ENCODE peak calls at places on chromosomes 7 and 10, in five cellular contexts. H is cardiac muscle cell, I is tibial nerve, N is transverse colon, L is aorta. S is an unnamed sample. For H3K36me3, the result is how much of the 10 kb centered on the place peaks cover.

GRCh38 chr10:123669901-123670300 is 3.7 kb downstream of the GPR26 start:
- DNase-seq in I (no peak), N (no peak), H (no peak), L (no peak), S (peak)

GRCh38 chr10:124725171-124725631 is 19.0 kb downstream of the FAM53B start:
- DNase-seq in I (no peak), H (no peak), N (no peak), L (no peak), S (no peak)

GRCh38 chr10:117007080-117007479 is 2.1 kb upstream of the SHTN1 start:
- DNase-seq in L (no peak), N (no peak), I (no peak), H (no peak), S (no peak)

GRCh38 chr7:109206196-109206595 is 636.5 kb downstream of the DNAJB9 start:
- DNase-seq in H (no peak), N (no peak), I (no peak), L (no peak), S (no peak)

GRCh38 chr7:135189221-135189662 is 18.7 kb upstream of the CYREN start:
- DNase-seq in H (no peak), I (no peak), L (peak), N (no peak), S (no peak)

GRCh38 chr7:155808551-155809331 is 3.5 kb downstream of the SHH start:
- DNase-seq in I (no peak), L (no peak), H (no peak), N (peak), S (no peak)

GRCh38 chr7:132561763-132562162 is 14.5 kb downstream of the PLXNA4 start:
- DNase-seq in I (no peak), L (no peak), N (no peak), H (no peak), S (no peak)

GRCh38 chr7:29622335-29623265 is 59.0 kb downstream of the PRR15 start:
- DNase-seq in I (no peak), H (no peak), L (no peak), N (no peak), S (peak)

GRCh38 chr10:79312601-79313187 is 34.6 kb upstream of the PPIF start:
- DNase-seq in L (no peak), I (no peak), N (no peak), H (no peak), S (no peak)

GRCh38 chr10:80518807-80519360 is 18.8 kb upstream of the SH2D4B start:
- DNase-seq in H (no peak), L (no peak), N (no peak), I (no peak), S (no peak)

GRCh38 chr10:68578945-68579344 is 18.8 kb downstream of the TET1 start:
- DNase-seq in H (no peak), N (no peak), I (no peak), L (no peak), S (no peak)

GRCh38 chr10:121662945-121663917 is 65.0 kb upstream of the FGFR2 start:
- DNase-seq in N (peak), H (peak), I (no peak), L (no peak), S (no peak)

GRCh38 chr10:22906767-22907166 is 21.1 kb upstream of the ARMC3 start:
- DNase-seq in H (no peak), N (no peak), I (no peak), L (no peak), S (no peak)

GRCh38 chr7:45872116-45873034 is 507 bp downstream of the CCDC201 start:
- DNase-seq in H (peak), L (no peak), N (no peak), I (no peak), S (no peak)

GRCh38 chr10:131475803-131476202 is 164.3 kb upstream of the TCERG1L start:
- DNase-seq in L (no peak), N (no peak), I (no peak), H (no peak), S (no peak)

GRCh38 chr10:36676321-36677169 is 448.9 kb upstream of the ANKRD30A start:
- DNase-seq in H (peak), I (no peak), L (no peak), N (no peak), S (peak)

GRCh38 chr10:24307696-24308476 is 98.9 kb downstream of the KIAA1217 start:
- DNase-seq in I (no peak), L (no peak), H (no peak), N (no peak), S (no peak)

GRCh38 chr10:14360951-14361350 is 30.2 kb upstream of the FRMD4A start:
- DNase-seq in I (no peak), L (no peak), H (no peak), N (no peak), S (no peak)

GRCh38 chr10:23191764-23192395 is at the start of gene PTF1A:
- DNase-seq in N (no peak), L (no peak), I (no peak), H (no peak), S (no peak)

GRCh38 chr7:90210925-90211324 is 615 bp upstream of the STEAP2 start:
- DNase-seq in N (no peak), L (no peak), H (peak), I (no peak), S (no peak)

GRCh38 chr7:234712-235553 is 42.6 kb downstream of the FAM20C start:
- DNase-seq in H (no peak), I (no peak), L (peak), N (peak), S (no peak)

GRCh38 chr10:63173468-63174227 is 40.5 kb downstream of the NRBF2 start:
- DNase-seq in L (no peak), I (no peak), H (no peak), N (no peak), S (no peak)

GRCh38 chr10:99536400-99537254 is 3.9 kb downstream of the NKX2-3 start:
- DNase-seq in N (peak), I (no peak), H (peak), L (no peak), S (no peak)

GRCh38 chr7:28955723-28956607 is 2.2 kb downstream of the TRIL start:
- DNase-seq in L (peak), N (peak), H (peak), I (peak), S (peak)

GRCh38 chr10:74051729-74052342 is 53.9 kb downstream of the VCL start:
- DNase-seq in N (no peak), L (no peak), I (no peak), H (no peak), S (no peak)

GRCh38 chr10:46525824-46526681 is 30.4 kb downstream of the GPRIN2 start:
- DNase-seq in L (peak), I (no peak), N (no peak), H (no peak), S (no peak)

GRCh38 chr10:29151011-29151410 is 137.9 kb upstream of the LYZL1 start:
- DNase-seq in L (no peak), I (no peak), N (no peak), H (no peak), S (no peak)

DNA sequence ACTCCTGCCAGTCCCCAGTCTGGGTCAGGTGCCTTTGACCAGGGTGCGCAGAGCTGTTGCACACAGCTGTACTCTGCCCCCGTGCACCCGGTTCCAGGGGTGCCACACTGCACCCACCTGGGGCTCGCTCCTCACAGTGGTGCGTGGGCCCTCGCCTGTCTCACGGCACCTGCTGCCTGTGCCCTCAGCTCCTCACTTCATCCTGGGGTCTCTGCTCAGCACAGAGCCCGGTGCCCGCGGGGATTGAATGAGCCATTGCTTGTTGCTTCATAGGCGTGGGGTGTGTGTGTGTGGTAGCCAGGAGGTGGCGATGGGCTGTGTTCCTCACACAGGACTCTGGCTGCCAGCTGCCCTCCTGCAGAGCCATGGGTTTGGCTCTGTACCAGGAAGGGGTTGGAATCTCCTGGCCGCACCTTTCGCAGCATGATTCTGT is 18.5 kb downstream of the EIF3B start:
- DNase-seq in N (no peak), L (no peak), I (no peak), H (no peak), S (no peak)
- H3K4me3 ChIP-seq in N (no peak), L (no peak), I (no peak), H (no peak), S (no peak)

GRCh38 chr7:39453743-39454355 is 112.4 kb upstream of the YAE1 start:
- DNase-seq in H (peak), L (no peak), N (peak), I (no peak), S (peak)

GRCh38 chr7:39446546-39446945 is 119.7 kb upstream of the YAE1 start:
- DNase-seq in H (no peak), L (no peak), N (no peak), I (no peak), S (no peak)

DNA sequence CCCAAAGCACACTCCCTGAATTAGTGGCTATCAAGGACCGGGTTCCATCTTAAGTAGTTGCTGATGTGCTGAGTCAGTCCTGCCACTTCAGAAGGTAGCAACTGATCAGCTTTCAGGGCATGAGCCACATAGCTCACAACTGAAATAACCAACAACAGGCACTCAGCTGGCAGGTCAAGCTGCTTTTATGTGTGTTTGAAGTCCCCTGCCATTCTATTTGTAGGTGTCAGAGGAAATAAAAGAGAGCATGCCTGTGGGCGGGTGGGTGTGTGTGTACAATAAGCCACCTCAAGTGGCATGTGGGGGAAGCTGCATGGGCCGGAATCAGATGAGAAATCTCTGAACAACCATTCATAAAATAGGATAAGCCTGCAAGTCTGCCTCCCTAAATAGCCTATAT is 114.3 kb upstream of the YAE1 start:
- DNase-seq in H (peak), L (no peak), I (no peak), N (no peak), S (no peak)
- H3K36me3 ChIP-seq in H (under half), L (under half), I (under half), N (under half), S (under half)

GRCh38 chr7:151342811-151343210 is 1.2 kb downstream of the NUB1 start:
- DNase-seq in N (no peak), I (no peak), L (no peak), H (no peak), S (no peak)
- H3K4me3 ChIP-seq in N (peak), I (peak), L (no peak), H (peak), S (peak)

GRCh38 chr7:82284936-82285519 is 158.5 kb downstream of the CACNA2D1 start:
- DNase-seq in I (no peak), L (no peak), H (no peak), N (no peak), S (no peak)
- H3K36me3 ChIP-seq in I (under half), L (under half), H (under half), N (under half), S (under half)

GRCh38 chr7:22013711-22014110 is 68.0 kb upstream of the CDCA7L start:
- DNase-seq in I (no peak), N (no peak), H (no peak), L (no peak), S (no peak)

GRCh38 chr7:22005151-22005550 is 59.5 kb upstream of the CDCA7L start:
- DNase-seq in H (no peak), I (no peak), L (no peak), N (no peak), S (no peak)

GRCh38 chr7:22002731-22003130 is 57.0 kb upstream of the CDCA7L start:
- DNase-seq in H (no peak), L (no peak), N (no peak), I (no peak), S (no peak)

GRCh38 chr7:22008683-22009082 is 63.0 kb upstream of the CDCA7L start:
- DNase-seq in L (no peak), I (no peak), H (no peak), N (no peak), S (no peak)

GRCh38 chr7:22008011-22008410 is 62.3 kb upstream of the CDCA7L start:
- DNase-seq in I (no peak), N (no peak), L (no peak), H (no peak), S (no peak)
- H3K4me3 ChIP-seq in I (no peak), N (no peak), L (no peak), H (no peak), S (no peak)

DNA sequence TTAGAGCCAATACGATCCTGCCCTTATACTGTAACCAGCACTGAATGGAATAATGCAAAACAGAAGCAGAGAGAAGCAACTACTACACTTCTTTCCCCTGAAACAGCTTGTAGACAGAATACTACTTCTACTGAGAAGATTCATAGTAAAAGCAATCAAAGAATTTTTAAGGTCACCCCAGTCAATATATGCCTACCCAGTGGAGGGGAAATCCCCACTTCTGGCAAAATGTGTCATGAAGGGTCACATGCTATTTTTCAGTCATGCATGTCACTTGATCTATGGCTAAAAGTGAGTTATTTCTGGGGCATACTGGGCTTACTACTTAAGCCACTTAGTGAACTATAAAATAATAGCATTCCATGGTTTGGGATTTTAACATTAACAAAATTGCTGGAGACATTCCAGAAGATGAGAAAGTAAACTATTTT is 25.6 kb downstream of the IRF5 start:
- DNase-seq in N (no peak), I (no peak), L (no peak), H (no peak), S (no peak)
- H3K36me3 ChIP-seq in N (under half), I (half or more), L (under half), H (under half), S (under half)

GRCh38 chr10:93475871-93476270 is 6.3 kb downstream of the MYOF start:
- DNase-seq in H (no peak), N (peak), L (no peak), I (no peak), S (no peak)
- H3K4me3 ChIP-seq in H (no peak), N (no peak), L (no peak), I (no peak), S (no peak)

DNA sequence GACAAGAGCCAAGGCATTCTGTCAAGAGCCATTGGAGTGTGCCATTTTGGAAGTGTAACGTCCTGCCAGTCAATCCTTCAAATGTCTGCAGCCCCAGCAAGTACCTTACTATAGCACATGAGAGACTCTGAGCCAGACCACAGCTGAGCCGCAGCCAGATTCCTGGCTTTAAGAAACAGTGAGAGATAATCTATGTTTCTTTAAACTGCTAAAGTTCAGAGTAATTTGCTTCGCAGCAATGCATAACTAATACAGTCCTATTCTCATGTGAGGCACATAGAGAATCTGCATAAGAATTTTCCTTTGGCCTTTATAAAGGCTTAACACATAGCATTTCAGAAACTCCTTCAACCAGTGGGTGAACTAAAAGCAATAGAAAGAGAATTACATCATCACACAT is 166.4 kb upstream of the GNAI1 start:
- DNase-seq in I (no peak), H (no peak), L (no peak), N (no peak), S (no peak)
- H3K36me3 ChIP-seq in I (under half), H (under half), L (under half), N (under half), S (under half)

GRCh38 chr7:31975546-31975945 is 94.7 kb downstream of the PDE1C start:
- DNase-seq in I (no peak), L (no peak), H (no peak), N (no peak), S (no peak)

GRCh38 chr7:31974351-31974750 is 95.9 kb downstream of the PDE1C start:
- DNase-seq in N (no peak), L (no peak), H (no peak), I (no peak), S (no peak)

GRCh38 chr7:31971049-31971665 is 99.0 kb downstream of the PDE1C start:
- DNase-seq in I (no peak), H (no peak), N (no peak), L (no peak), S (no peak)

GRCh38 chr7:31970501-31970900 is 99.7 kb downstream of the PDE1C start:
- DNase-seq in I (no peak), N (no peak), H (no peak), L (no peak), S (no peak)
- H3K4me3 ChIP-seq in I (no peak), N (no peak), H (no peak), L (no peak), S (no peak)

S was measured in MG63.